ENCODE peak calls at places on chromosomes 13 and 19, in eight cellular contexts. One of them, this sample, is unnamed.

GRCh38 chr13:32838985-32839384 is 177.2 kb upstream of the KL start:
- DNase-seq in T-cell: no peak
- DNase-seq in Peyer's patch: no peak
- DNase-seq in progenitor cell of endocrine pancreas: no peak
- DNase-seq in foreskin fibroblast: no peak
- DNase-seq in tibial nerve: no peak
- DNase-seq in skeletal muscle cell: no peak
- DNase-seq in activated CD8-positive, alpha-beta T cell treated with anti-CD3 and anti-CD28 coated beads, Interleukin-2, amount 10 ng/mL, durations not matched to agents 7 days and 5 days: peak; percentile 59
- DNase-seq in this sample: peak; percentile 11

GRCh38 chr13:99290890-99291289 is 16.3 kb downstream of the GPR183 start:
- DNase-seq in activated CD8-positive, alpha-beta T cell treated with anti-CD3 and anti-CD28 coated beads, Interleukin-2, amount 10 ng/mL, durations not matched to agents 7 days and 5 days: no peak
- DNase-seq in T-cell: no peak
- DNase-seq in progenitor cell of endocrine pancreas: no peak
- DNase-seq in tibial nerve: no peak
- DNase-seq in foreskin fibroblast: no peak
- DNase-seq in skeletal muscle cell: no peak
- DNase-seq in Peyer's patch: no peak
- DNase-seq in this sample: no peak

GRCh38 chr19:12364391-12365093 is 941 bp downstream of the ZNF442 start:
- DNase-seq in progenitor cell of endocrine pancreas: no peak
- DNase-seq in activated CD8-positive, alpha-beta T cell treated with anti-CD3 and anti-CD28 coated beads, Interleukin-2, amount 10 ng/mL, durations not matched to agents 7 days and 5 days: no peak
- DNase-seq in skeletal muscle cell: no peak
- DNase-seq in Peyer's patch: no peak
- DNase-seq in foreskin fibroblast: peak; percentile 8
- DNase-seq in T-cell: no peak
- DNase-seq in tibial nerve: peak; percentile 20
- DNase-seq in this sample: peak; percentile 26

GRCh38 chr13:80251403-80251802 is 89.5 kb downstream of the SPRY2 start:
- DNase-seq in Peyer's patch: no peak
- DNase-seq in activated CD8-positive, alpha-beta T cell treated with anti-CD3 and anti-CD28 coated beads, Interleukin-2, amount 10 ng/mL, durations not matched to agents 7 days and 5 days: no peak
- DNase-seq in T-cell: no peak
- DNase-seq in progenitor cell of endocrine pancreas: no peak
- DNase-seq in skeletal muscle cell: peak; percentile 67
- DNase-seq in tibial nerve: peak; percentile 16
- DNase-seq in foreskin fibroblast: peak; percentile 60
- DNase-seq in this sample: peak; percentile 52

GRCh38 chr19:47445937-47446402 is 25.7 kb downstream of the SLC8A2 start:
- DNase-seq in T-cell: peak; percentile 82
- DNase-seq in tibial nerve: no peak
- DNase-seq in Peyer's patch: peak; percentile 68
- DNase-seq in skeletal muscle cell: no peak
- DNase-seq in foreskin fibroblast: no peak
- DNase-seq in activated CD8-positive, alpha-beta T cell treated with anti-CD3 and anti-CD28 coated beads, Interleukin-2, amount 10 ng/mL, durations not matched to agents 7 days and 5 days: peak; percentile 79
- DNase-seq in progenitor cell of endocrine pancreas: no peak
- DNase-seq in this sample: peak; percentile 14

GRCh38 chr13:92806215-92806614 is 420.4 kb upstream of the GPC6 start:
- DNase-seq in activated CD8-positive, alpha-beta T cell treated with anti-CD3 and anti-CD28 coated beads, Interleukin-2, amount 10 ng/mL, durations not matched to agents 7 days and 5 days: no peak
- DNase-seq in skeletal muscle cell: no peak
- DNase-seq in progenitor cell of endocrine pancreas: no peak
- DNase-seq in tibial nerve: no peak
- DNase-seq in T-cell: no peak
- DNase-seq in foreskin fibroblast: no peak
- DNase-seq in Peyer's patch: no peak
- DNase-seq in this sample: peak; percentile 28

GRCh38 chr13:33642374-33643065 is 175.4 kb upstream of the RFC3 start:
- DNase-seq in foreskin fibroblast: peak; percentile 82
- DNase-seq in T-cell: no peak
- DNase-seq in Peyer's patch: no peak
- DNase-seq in skeletal muscle cell: peak; percentile 71
- DNase-seq in activated CD8-positive, alpha-beta T cell treated with anti-CD3 and anti-CD28 coated beads, Interleukin-2, amount 10 ng/mL, durations not matched to agents 7 days and 5 days: no peak
- DNase-seq in progenitor cell of endocrine pancreas: no peak
- DNase-seq in tibial nerve: peak; percentile 70
- DNase-seq in this sample: peak; percentile 55

GRCh38 chr13:108214511-108215383 is 589 bp downstream of the LIG4 start:
- DNase-seq in progenitor cell of endocrine pancreas: no peak
- DNase-seq in T-cell: no peak
- DNase-seq in Peyer's patch: peak; percentile 36
- DNase-seq in foreskin fibroblast: no peak
- DNase-seq in skeletal muscle cell: no peak
- DNase-seq in activated CD8-positive, alpha-beta T cell treated with anti-CD3 and anti-CD28 coated beads, Interleukin-2, amount 10 ng/mL, durations not matched to agents 7 days and 5 days: peak; percentile 44
- DNase-seq in tibial nerve: no peak
- DNase-seq in this sample: no peak

GRCh38 chr19:18227781-18228271 is 1.6 kb upstream of the PDE4C start:
- DNase-seq in activated CD8-positive, alpha-beta T cell treated with anti-CD3 and anti-CD28 coated beads, Interleukin-2, amount 10 ng/mL, durations not matched to agents 7 days and 5 days: no peak
- DNase-seq in progenitor cell of endocrine pancreas: no peak
- DNase-seq in foreskin fibroblast: no peak
- DNase-seq in Peyer's patch: no peak
- DNase-seq in T-cell: no peak
- DNase-seq in tibial nerve: no peak
- DNase-seq in skeletal muscle cell: no peak
- DNase-seq in this sample: peak; percentile 50

GRCh38 chr19:13260883-13261653 is 110.9 kb downstream of the IER2 start:
- DNase-seq in tibial nerve: peak; percentile 8
- DNase-seq in activated CD8-positive, alpha-beta T cell treated with anti-CD3 and anti-CD28 coated beads, Interleukin-2, amount 10 ng/mL, durations not matched to agents 7 days and 5 days: peak; percentile 31
- DNase-seq in Peyer's patch: no peak
- DNase-seq in foreskin fibroblast: peak; percentile 90
- DNase-seq in progenitor cell of endocrine pancreas: no peak
- DNase-seq in skeletal muscle cell: peak; percentile 51
- DNase-seq in T-cell: no peak
- DNase-seq in this sample: peak; percentile 90